ENCODE peak calls at places on chromosomes 3 and 15, in five cellular contexts. One of them, this sample, is unnamed.

GRCh38 chr3:115071122-115071521 is 76.0 kb downstream of the ZBTB20 start:
- DNase-seq in left ventricle myocardium inferior: no peak
- DNase-seq in mesothelial cell of epicardium: no peak
- DNase-seq in endodermal cell: no peak
- DNase-seq in HCT116: no peak
- DNase-seq in this sample: no peak

GRCh38 chr3:125150525-125151436 is 61.8 kb downstream of the SLC12A8 start:
- DNase-seq in HCT116: peak
- DNase-seq in left ventricle myocardium inferior: no peak
- DNase-seq in mesothelial cell of epicardium: no peak
- DNase-seq in endodermal cell: peak
- DNase-seq in this sample: peak

GRCh38 chr3:8593022-8593817 is 51.4 kb downstream of the SSUH2 start:
- DNase-seq in HCT116: no peak
- DNase-seq in left ventricle myocardium inferior: no peak
- DNase-seq in mesothelial cell of epicardium: no peak
- DNase-seq in endodermal cell: no peak
- DNase-seq in this sample: no peak

GRCh38 chr3:134486577-134487041 is 752 bp downstream of the CEP63 start:
- DNase-seq in HCT116: no peak
- DNase-seq in mesothelial cell of epicardium: no peak
- DNase-seq in endodermal cell: no peak
- DNase-seq in left ventricle myocardium inferior: no peak
- DNase-seq in this sample: peak

GRCh38 chr3:10337323-10338163 is 16.6 kb upstream of the SEC13 start:
- DNase-seq in left ventricle myocardium inferior: no peak
- DNase-seq in mesothelial cell of epicardium: no peak
- DNase-seq in HCT116: no peak
- DNase-seq in endodermal cell: no peak
- DNase-seq in this sample: no peak

GRCh38 chr15:63497642-63498100 is 6.7 kb upstream of the USP3 start:
- DNase-seq in endodermal cell: no peak
- DNase-seq in left ventricle myocardium inferior: peak
- DNase-seq in mesothelial cell of epicardium: no peak
- DNase-seq in HCT116: no peak
- DNase-seq in this sample: peak

GRCh38 chr3:47418167-47419082 is 37.6 kb downstream of the PTPN23 start:
- DNase-seq in endodermal cell: peak
- DNase-seq in mesothelial cell of epicardium: no peak
- DNase-seq in HCT116: no peak
- DNase-seq in left ventricle myocardium inferior: no peak
- DNase-seq in this sample: peak

GRCh38 chr3:134511500-134511899 is 25.6 kb downstream of the CEP63 start:
- DNase-seq in endodermal cell: no peak
- DNase-seq in HCT116: no peak
- DNase-seq in mesothelial cell of epicardium: no peak
- DNase-seq in left ventricle myocardium inferior: no peak
- DNase-seq in this sample: no peak

GRCh38 chr15:76172782-76173181 is 113.0 kb downstream of the TMEM266 start:
- DNase-seq in mesothelial cell of epicardium: no peak
- DNase-seq in endodermal cell: no peak
- DNase-seq in left ventricle myocardium inferior: no peak
- DNase-seq in HCT116: no peak
- DNase-seq in this sample: no peak

GRCh38 chr15:65792988-65793812 is 1.1 kb upstream of the DENND4A start:
- DNase-seq in HCT116: no peak
- DNase-seq in endodermal cell: no peak
- DNase-seq in left ventricle myocardium inferior: no peak
- DNase-seq in mesothelial cell of epicardium: no peak
- DNase-seq in this sample: no peak

GRCh38 chr15:65792130-65792987 is at the start of gene DENND4A:
- DNase-seq in mesothelial cell of epicardium: peak
- DNase-seq in left ventricle myocardium inferior: peak
- DNase-seq in HCT116: peak
- DNase-seq in endodermal cell: peak
- DNase-seq in this sample: peak

GRCh38 chr15:65789759-65790158 is 2.3 kb downstream of the DENND4A start:
- DNase-seq in endodermal cell: no peak
- DNase-seq in HCT116: no peak
- DNase-seq in left ventricle myocardium inferior: no peak
- DNase-seq in mesothelial cell of epicardium: no peak
- DNase-seq in this sample: peak

GRCh38 chr15:65790692-65791334 is 1.3 kb downstream of the DENND4A start:
- DNase-seq in endodermal cell: no peak
- DNase-seq in left ventricle myocardium inferior: no peak
- DNase-seq in HCT116: no peak
- DNase-seq in mesothelial cell of epicardium: no peak
- DNase-seq in this sample: peak

DNA sequence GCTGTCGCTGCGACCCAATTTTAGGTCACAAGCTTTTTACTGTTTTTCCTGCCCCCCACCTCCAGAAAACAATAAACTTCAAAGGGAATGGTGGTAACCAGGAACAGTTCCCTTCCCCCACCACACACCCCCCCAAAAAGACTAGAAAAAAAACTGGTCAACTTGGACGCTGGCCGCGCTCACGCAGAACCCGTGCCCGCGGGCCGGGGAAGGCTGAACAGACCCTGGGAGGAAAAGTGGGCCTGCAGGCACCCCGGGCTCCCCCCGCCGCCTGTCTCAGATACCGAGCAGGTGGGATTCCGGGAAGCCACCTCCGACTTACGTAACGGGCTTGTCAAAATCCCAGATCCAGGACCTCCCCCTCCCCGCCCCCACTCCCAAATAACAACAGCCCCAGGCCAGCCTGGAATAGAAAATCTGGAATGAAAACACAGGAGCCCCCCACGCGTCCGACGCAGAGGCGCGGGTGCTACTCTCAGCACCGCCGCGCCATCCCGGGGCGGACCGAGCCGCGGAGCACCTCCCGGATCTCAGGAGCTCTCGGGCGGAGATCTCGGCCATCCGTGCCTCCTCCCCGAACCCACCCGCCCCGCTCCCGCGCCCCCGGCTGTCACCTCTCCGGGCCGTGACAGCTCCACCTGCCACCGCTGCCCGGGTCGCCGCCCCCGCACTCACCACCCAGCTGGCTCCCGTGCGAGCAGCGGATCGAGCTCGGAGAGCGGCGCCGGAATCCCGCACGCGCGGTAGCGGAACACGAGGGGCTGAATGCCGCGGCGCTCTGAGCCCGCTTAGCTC is 561 bp downstream of the DENND4A start:
- DNase-seq in HCT116: no peak
- DNase-seq in endodermal cell: no peak
- DNase-seq in left ventricle myocardium inferior: peak
- DNase-seq in mesothelial cell of epicardium: peak
- DNase-seq in this sample: peak
- TF ChIP-seq CTCF in HCT116: no peak
- TF ChIP-seq CTCF in endodermal cell: no peak
- TF ChIP-seq CTCF in left ventricle myocardium inferior: no peak
- TF ChIP-seq CTCF in mesothelial cell of epicardium: no peak
- TF ChIP-seq CTCF in this sample: no peak

DNA sequence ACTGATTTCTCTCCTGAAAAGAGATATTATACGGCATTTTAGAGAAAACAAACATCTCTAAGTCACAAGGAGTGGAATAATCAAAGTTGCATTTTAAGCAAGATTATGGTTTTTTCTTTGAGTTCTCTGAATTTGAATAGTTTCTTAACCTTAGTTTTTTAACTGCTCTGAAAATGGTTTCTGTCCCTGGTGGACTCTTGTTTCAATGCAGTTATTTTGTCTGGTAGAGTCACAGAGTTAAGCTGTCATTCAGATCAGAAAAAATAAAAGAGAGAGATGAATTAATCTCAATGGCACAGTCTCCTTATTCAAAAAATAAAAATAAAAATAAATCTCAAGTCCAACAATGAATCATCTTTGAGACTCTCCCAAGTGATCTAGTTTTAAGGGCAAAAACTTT is 19.0 kb downstream of the AGTR1 start:
- DNase-seq in mesothelial cell of epicardium: no peak
- DNase-seq in endodermal cell: no peak
- DNase-seq in HCT116: no peak
- DNase-seq in left ventricle myocardium inferior: no peak
- DNase-seq in this sample: no peak
- TF ChIP-seq CTCF in mesothelial cell of epicardium: no peak
- TF ChIP-seq CTCF in endodermal cell: peak
- TF ChIP-seq CTCF in HCT116: no peak
- TF ChIP-seq CTCF in left ventricle myocardium inferior: no peak
- TF ChIP-seq CTCF in this sample: no peak

DNA sequence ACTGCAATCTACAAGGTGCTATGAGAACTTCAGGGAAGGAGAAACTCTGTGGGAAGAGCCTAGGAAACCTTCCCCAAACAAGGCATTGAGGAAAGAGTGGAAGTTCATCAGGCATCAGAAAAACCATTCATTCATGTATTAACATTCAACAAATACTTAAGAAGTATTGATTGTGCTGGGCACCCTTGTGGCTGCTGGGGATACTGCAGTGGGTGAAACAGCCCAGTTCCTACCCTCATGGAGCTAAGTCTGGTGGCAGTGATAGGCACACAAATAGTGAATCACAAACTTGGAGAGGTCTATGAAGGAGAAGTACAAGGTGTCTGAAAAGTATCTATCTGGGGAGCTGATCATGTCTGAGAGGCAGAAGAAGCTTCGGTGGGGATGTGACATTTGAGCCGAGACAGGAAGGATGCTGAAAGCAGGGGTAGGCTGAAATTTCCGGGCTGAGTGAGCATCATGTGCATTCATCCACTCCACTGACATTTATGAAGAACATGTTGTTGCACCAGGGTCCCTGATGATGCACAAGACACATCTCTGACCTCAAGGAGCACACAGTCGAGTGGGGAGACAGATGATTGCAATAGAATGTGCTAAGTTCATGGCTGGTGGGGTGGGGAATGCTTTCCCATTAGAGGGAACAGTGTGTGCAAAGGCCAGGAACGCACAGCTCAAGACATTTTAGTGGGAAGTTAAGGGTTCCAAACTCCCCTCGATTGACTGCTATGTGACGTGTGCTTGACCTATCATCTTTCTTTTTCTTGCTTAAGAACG is 309.0 kb upstream of the ICE2 start:
- DNase-seq in endodermal cell: no peak
- DNase-seq in HCT116: no peak
- DNase-seq in mesothelial cell of epicardium: no peak
- DNase-seq in left ventricle myocardium inferior: no peak
- DNase-seq in this sample: peak
- TF ChIP-seq CTCF in endodermal cell: peak
- TF ChIP-seq CTCF in HCT116: no peak
- TF ChIP-seq CTCF in mesothelial cell of epicardium: peak
- TF ChIP-seq CTCF in left ventricle myocardium inferior: peak
- TF ChIP-seq CTCF in this sample: peak

GRCh38 chr3:57949779-57950618 is 58.2 kb upstream of the FLNB start:
- DNase-seq in HCT116: peak
- DNase-seq in mesothelial cell of epicardium: no peak
- DNase-seq in left ventricle myocardium inferior: peak
- DNase-seq in endodermal cell: no peak
- DNase-seq in this sample: no peak
- TF ChIP-seq CTCF in HCT116: no peak
- TF ChIP-seq CTCF in mesothelial cell of epicardium: no peak
- TF ChIP-seq CTCF in left ventricle myocardium inferior: peak
- TF ChIP-seq CTCF in endodermal cell: peak
- TF ChIP-seq CTCF in this sample: no peak

This sample was measured in activated CD8-positive, alpha-beta T cell treated with anti-CD3 and anti-CD28 coated beads for 36 hours.